ENCODE peak calls at places on chromosomes 16 and 17, in ten cellular contexts. A, O, E, V, H, F, X, T, I and D are unnamed samples.
A peak's percentile ranks its signal among the peaks of the same experiment; 100 is the strongest.

GRCh38 chr17:63703029-63703428 is 3.1 kb upstream of the LIMD2 start:
- DNase-seq in A (no peak), O (no peak), E (no peak), V (no peak), H (no peak), F (no peak), X (no peak), T (no peak), I (no peak), D (no peak)

GRCh38 chr16:102060-102855 is 24.2 kb downstream of the MPG start:
- DNase-seq in A (no peak), O (no peak), E (no peak), V (peak; percentile 25), H (peak; percentile 42), F (no peak), X (peak; percentile 65), T (no peak), I (peak; percentile 81), D (peak; percentile 71)

GRCh38 chr16:68286153-68287074 is 22.1 kb downstream of the SLC7A6 start:
- DNase-seq in A (no peak), O (no peak), E (no peak), V (peak; percentile 7), H (no peak), F (peak; percentile 51), X (no peak), T (no peak), I (no peak), D (no peak)

GRCh38 chr17:41928693-41929251 is 1.6 kb upstream of the ODAD4 start:
- DNase-seq in A (no peak), O (no peak), E (no peak), V (no peak), H (no peak), F (no peak), X (no peak), T (no peak), I (no peak), D (no peak)

GRCh38 chr17:36743130-36743529 is 141.7 kb downstream of the MRM1 start:
- DNase-seq in A (no peak), O (no peak), E (no peak), V (no peak), H (peak; percentile 79), F (no peak), X (no peak), T (no peak), I (no peak), D (no peak)

GRCh38 chr16:27237229-27238015 is 31.1 kb downstream of the NSMCE1 start:
- DNase-seq in A (peak; percentile 42), O (no peak), E (no peak), V (peak; percentile 46), H (peak; percentile 58), F (peak; percentile 75), X (no peak), T (no peak), I (no peak), D (peak; percentile 75)

GRCh38 chr17:44909681-44910144 is 5.6 kb downstream of the GFAP start:
- DNase-seq in A (no peak), O (no peak), E (no peak), V (no peak), H (no peak), F (no peak), X (no peak), T (no peak), I (no peak), D (no peak)

GRCh38 chr17:78268960-78269892 is 37.8 kb downstream of the TMEM235 start:
- DNase-seq in A (no peak), O (no peak), E (no peak), V (no peak), H (no peak), F (no peak), X (no peak), T (no peak), I (no peak), D (no peak)

GRCh38 chr17:50052822-50053653 is 2.9 kb upstream of the ITGA3 start:
- DNase-seq in A (peak; percentile 43), O (no peak), E (no peak), V (peak; percentile 47), H (peak; percentile 67), F (no peak), X (no peak), T (peak; percentile 68), I (peak; percentile 76), D (no peak)
- TF ChIP-seq POLR2A in A (no peak), O (no peak), E (no peak), V (no peak), H (no peak), F (no peak), X (no peak), T (no peak), I (no peak), D (no peak)

GRCh38 chr17:76250141-76250540 is 9.8 kb upstream of the RNF157 start:
- DNase-seq in A (no peak), O (no peak), E (no peak), V (no peak), H (no peak), F (no peak), X (no peak), T (no peak), I (no peak), D (no peak)

GRCh38 chr17:76243826-76244679 is 3.8 kb upstream of the RNF157 start:
- DNase-seq in A (no peak), O (no peak), E (no peak), V (no peak), H (no peak), F (no peak), X (no peak), T (no peak), I (no peak), D (no peak)

GRCh38 chr17:76248013-76248782 is 7.9 kb upstream of the RNF157 start:
- DNase-seq in A (peak; percentile 28), O (no peak), E (no peak), V (peak; percentile 18), H (peak; percentile 64), F (no peak), X (no peak), T (no peak), I (no peak), D (no peak)

GRCh38 chr17:76247304-76247703 is 7.0 kb upstream of the RNF157 start:
- DNase-seq in A (no peak), O (no peak), E (no peak), V (no peak), H (no peak), F (no peak), X (no peak), T (no peak), I (no peak), D (no peak)

GRCh38 chr17:76246080-76247066 is 6.1 kb upstream of the RNF157 start:
- DNase-seq in A (no peak), O (no peak), E (no peak), V (peak; percentile 21), H (peak; percentile 73), F (peak; percentile 59), X (no peak), T (no peak), I (no peak), D (no peak)
- TF ChIP-seq POLR2A in A (no peak), O (no peak), E (no peak), V (no peak), H (no peak), F (peak; percentile 58), X (no peak), T (no peak), I (no peak), D (no peak)

GRCh38 chr17:18185832-18186231 is 2.2 kb downstream of the ALKBH5 start:
- DNase-seq in A (no peak), O (no peak), E (no peak), V (peak; percentile 27), H (no peak), F (no peak), X (no peak), T (no peak), I (no peak), D (no peak)

GRCh38 chr17:18183334-18184142 is at the start of gene ALKBH5:
- DNase-seq in A (peak; percentile 98), O (peak; percentile 86), E (peak; percentile 98), V (peak; percentile 99), H (peak; percentile 99), F (peak; percentile 96), X (peak; percentile 93), T (peak; percentile 98), I (peak; percentile 98), D (peak; percentile 99)

GRCh38 chr17:18185391-18185790 is 1.8 kb downstream of the ALKBH5 start:
- DNase-seq in A (no peak), O (no peak), E (no peak), V (peak; percentile 14), H (no peak), F (no peak), X (no peak), T (no peak), I (no peak), D (no peak)

GRCh38 chr17:18182978-18183333 is 672 bp upstream of the ALKBH5 start:
- DNase-seq in A (peak; percentile 78), O (peak; percentile 62), E (peak; percentile 77), V (peak; percentile 76), H (peak; percentile 80), F (peak; percentile 77), X (peak; percentile 68), T (peak; percentile 69), I (peak; percentile 87), D (peak; percentile 80)

DNA sequence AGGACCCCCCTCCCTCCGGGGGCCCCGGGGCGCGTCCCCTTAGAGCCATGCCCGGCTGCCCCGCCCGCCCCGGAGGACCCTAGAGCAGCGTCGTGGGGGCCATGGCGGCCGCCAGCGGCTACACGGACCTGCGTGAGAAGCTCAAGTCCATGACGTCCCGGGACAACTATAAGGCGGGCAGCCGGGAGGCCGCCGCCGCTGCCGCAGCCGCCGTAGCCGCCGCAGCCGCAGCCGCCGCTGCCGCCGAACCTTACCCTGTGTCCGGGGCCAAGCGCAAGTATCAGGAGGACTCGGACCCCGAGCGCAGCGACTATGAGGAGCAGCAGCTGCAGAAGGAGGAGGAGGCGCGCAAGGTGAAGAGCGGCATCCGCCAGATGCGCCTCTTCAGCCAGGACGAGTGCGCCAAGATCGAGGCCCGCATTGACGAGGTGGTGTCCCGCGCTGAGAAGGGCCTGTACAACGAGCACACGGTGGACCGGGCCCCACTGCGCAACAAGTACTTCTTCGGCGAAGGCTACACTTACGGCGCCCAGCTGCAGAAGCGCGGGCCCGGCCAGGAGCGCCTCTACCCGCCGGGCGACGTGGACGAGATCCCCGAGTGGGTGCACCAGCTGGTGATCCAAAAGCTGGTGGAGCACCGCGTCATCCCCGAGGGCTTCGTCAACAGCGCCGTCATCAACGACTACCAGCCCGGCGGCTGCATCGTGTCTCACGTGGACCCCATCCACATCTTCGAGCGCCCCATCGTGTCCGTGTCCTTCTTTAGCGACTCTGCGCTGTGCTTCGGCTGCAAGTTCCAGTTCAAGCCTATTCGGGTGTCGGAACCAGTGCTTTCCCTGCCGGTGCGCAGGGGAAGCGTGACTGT is 747 bp downstream of the ALKBH5 start:
- DNase-seq in A (peak; percentile 56), O (no peak), E (peak; percentile 41), V (peak; percentile 60), H (peak; percentile 65), F (peak; percentile 60), X (peak; percentile 19), T (peak; percentile 27), I (peak; percentile 68), D (peak; percentile 33)
- TF ChIP-seq POLR2A in A (no peak), O (no peak), E (no peak), V (peak; percentile 38), H (no peak), F (no peak), X (no peak), T (peak; percentile 17), I (no peak), D (no peak)

GRCh38 chr17:7839890-7840260 is 5.9 kb downstream of the KDM6B start:
- DNase-seq in A (no peak), O (no peak), E (no peak), V (no peak), H (no peak), F (no peak), X (no peak), T (no peak), I (peak; percentile 39), D (no peak)

GRCh38 chr17:7839199-7839889 is 5.3 kb downstream of the KDM6B start:
- DNase-seq in A (no peak), O (no peak), E (no peak), V (no peak), H (peak; percentile 67), F (no peak), X (no peak), T (no peak), I (peak; percentile 36), D (no peak)

GRCh38 chr17:7841309-7841621 is 7.2 kb downstream of the KDM6B start:
- DNase-seq in A (no peak), O (no peak), E (no peak), V (no peak), H (no peak), F (no peak), X (no peak), T (no peak), I (no peak), D (no peak)

GRCh38 chr17:7840875-7841274 is 6.9 kb downstream of the KDM6B start:
- DNase-seq in A (no peak), O (no peak), E (no peak), V (no peak), H (no peak), F (no peak), X (no peak), T (no peak), I (no peak), D (no peak)

DNA sequence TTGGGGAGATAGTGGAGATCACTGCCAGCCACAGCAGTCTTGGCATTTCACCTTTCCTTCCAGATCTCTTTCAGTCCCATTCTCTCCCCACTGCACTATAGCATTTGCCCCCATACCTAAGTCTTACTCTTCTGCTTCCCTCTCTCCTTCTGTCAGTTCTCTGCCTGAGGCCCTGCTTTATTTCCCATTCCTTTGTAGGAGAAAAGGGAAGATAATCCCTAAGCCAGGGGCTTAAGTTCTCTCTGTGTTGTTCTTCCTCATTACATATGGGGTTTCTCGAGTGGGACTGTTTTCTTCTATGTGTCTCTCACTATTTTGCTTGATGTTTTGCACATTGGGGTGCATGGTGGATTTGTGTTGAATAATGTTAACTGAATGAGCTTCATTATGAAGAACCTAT is 6.4 kb downstream of the KDM6B start:
- DNase-seq in A (no peak), O (no peak), E (no peak), V (no peak), H (no peak), F (no peak), X (no peak), T (no peak), I (no peak), D (no peak)
- TF ChIP-seq POLR2A in A (no peak), O (no peak), E (no peak), V (no peak), H (no peak), F (no peak), X (no peak), T (no peak), I (no peak), D (no peak)